ENCODE peak calls at places on chromosomes 11 and 22, in eight cellular contexts. E, I, D, G, L, P, O and J are unnamed samples.

GRCh38 chr11:88552377-88553029 is 215.0 kb upstream of the CTSC start:
- DNase-seq in P (no peak), D (peak; percentile 27), O (no peak), E (no peak), L (no peak), G (peak; percentile 61), I (peak; percentile 73), J (peak; percentile 65)

GRCh38 chr11:78228467-78228866 is 39.7 kb downstream of the USP35 start:
- DNase-seq in O (no peak), D (peak; percentile 76), G (peak; percentile 74), P (no peak), L (no peak), E (no peak), I (peak; percentile 69), J (no peak)

GRCh38 chr11:113974741-113975470 is at the start of gene HTR3A:
- DNase-seq in O (no peak), I (peak; percentile 78), D (peak; percentile 75), G (peak; percentile 52), L (peak; percentile 57), E (no peak), P (peak; percentile 73), J (peak; percentile 78)

GRCh38 chr11:35193767-35194166 is 54.8 kb downstream of the CD44 start:
- DNase-seq in D (no peak), O (no peak), I (no peak), L (no peak), E (no peak), G (no peak), P (no peak), J (no peak)

GRCh38 chr22:30205281-30206115 is 41.1 kb downstream of the LIF start:
- DNase-seq in O (peak; percentile 73), I (no peak), P (peak; percentile 85), L (no peak), D (no peak), E (no peak), G (peak; percentile 96), J (no peak)

GRCh38 chr22:35564975-35565867 is 24.6 kb downstream of the RASD2 start:
- DNase-seq in O (no peak), E (no peak), P (no peak), D (no peak), L (no peak), G (peak; percentile 42), I (no peak), J (no peak)

GRCh38 chr22:41816241-41816640 is 15.8 kb downstream of the CCDC134 start:
- DNase-seq in E (no peak), O (no peak), D (no peak), I (no peak), P (no peak), L (no peak), G (no peak), J (no peak)

GRCh38 chr11:28756977-28757376 is 648.8 kb downstream of the METTL15 start:
- DNase-seq in D (no peak), E (no peak), I (no peak), P (no peak), O (no peak), L (no peak), G (peak; percentile 87), J (no peak)

GRCh38 chr11:88175707-88176066 is 444 bp upstream of the RAB38 start:
- DNase-seq in G (peak; percentile 11), O (no peak), P (no peak), E (no peak), D (no peak), I (peak; percentile 17), L (no peak), J (peak; percentile 35)

GRCh38 chr11:103700605-103701004 is 335.8 kb upstream of the DDI1 start:
- DNase-seq in E (no peak), L (no peak), P (no peak), G (peak; percentile 87), D (no peak), O (no peak), I (no peak), J (no peak)

GRCh38 chr11:16157327-16157726 is 199.0 kb downstream of the SOX6 start:
- DNase-seq in D (no peak), I (no peak), O (no peak), G (no peak), L (no peak), P (no peak), E (no peak), J (no peak)

GRCh38 chr11:36404831-36405230 is 105.2 kb downstream of the TRAF6 start:
- DNase-seq in G (no peak), O (no peak), E (no peak), I (no peak), P (no peak), L (no peak), D (no peak), J (no peak)

GRCh38 chr11:27783701-27784355 is 83.6 kb upstream of the BDNF start:
- DNase-seq in D (no peak), I (no peak), P (no peak), E (no peak), L (no peak), G (peak; percentile 40), O (no peak), J (no peak)

GRCh38 chr11:61265357-61265756 is 24.4 kb downstream of the PGA5 start:
- DNase-seq in I (no peak), P (no peak), G (no peak), L (no peak), D (no peak), O (no peak), E (no peak), J (no peak)

GRCh38 chr22:22877523-22878210 is 9.9 kb upstream of the IGLL5 start:
- DNase-seq in P (no peak), O (no peak), L (peak; percentile 65), D (peak; percentile 38), E (peak; percentile 84), G (peak; percentile 76), I (peak; percentile 87), J (peak; percentile 87)

GRCh38 chr11:68383976-68384501 is 71.6 kb downstream of the LRP5 start:
- DNase-seq in I (peak; percentile 72), E (peak; percentile 90), G (peak; percentile 62), D (peak; percentile 24), O (peak; percentile 81), P (peak; percentile 80), L (no peak), J (peak; percentile 92)

GRCh38 chr22:43481528-43482309 is 69.9 kb downstream of the MPPED1 start:
- DNase-seq in G (no peak), I (peak; percentile 29), P (no peak), E (no peak), L (no peak), O (no peak), D (no peak), J (peak; percentile 42)